ENCODE peak calls at places on chromosomes 7 and 10, in five cellular contexts. One of them, this sample, is unnamed.
A peak's percentile ranks its signal among the peaks of the same experiment; 100 is the strongest.

GRCh38 chr7:74183653-74184450 is 9.7 kb downstream of the EIF4H start:
- DNase-seq in MM.1S: no peak
- DNase-seq in heart left ventricle: no peak
- DNase-seq in brain microvascular endothelial cell: no peak
- DNase-seq in epithelial cell of esophagus: peak; percentile 41
- DNase-seq in this sample: no peak

GRCh38 chr10:19935106-19935505 is 118.9 kb downstream of the PLXDC2 start:
- DNase-seq in MM.1S: no peak
- DNase-seq in heart left ventricle: no peak
- DNase-seq in brain microvascular endothelial cell: no peak
- DNase-seq in epithelial cell of esophagus: no peak
- DNase-seq in this sample: no peak

GRCh38 chr7:132270517-132270916 is 305.8 kb downstream of the PLXNA4 start:
- DNase-seq in epithelial cell of esophagus: peak; percentile 17
- DNase-seq in MM.1S: peak; percentile 48
- DNase-seq in brain microvascular endothelial cell: peak; percentile 11
- DNase-seq in heart left ventricle: no peak
- DNase-seq in this sample: no peak

GRCh38 chr10:45001382-45002148 is 842 bp downstream of the ZNF22 start:
- DNase-seq in heart left ventricle: peak; percentile 82
- DNase-seq in brain microvascular endothelial cell: peak; percentile 68
- DNase-seq in epithelial cell of esophagus: peak; percentile 78
- DNase-seq in MM.1S: peak; percentile 75
- DNase-seq in this sample: no peak

GRCh38 chr10:77687621-77688020 is 50.0 kb upstream of the KCNMA1 start:
- DNase-seq in heart left ventricle: no peak
- DNase-seq in epithelial cell of esophagus: no peak
- DNase-seq in brain microvascular endothelial cell: no peak
- DNase-seq in MM.1S: no peak
- DNase-seq in this sample: no peak

GRCh38 chr10:15325243-15326002 is 45.7 kb downstream of the FAM171A1 start:
- DNase-seq in brain microvascular endothelial cell: peak; percentile 81
- DNase-seq in MM.1S: no peak
- DNase-seq in heart left ventricle: peak; percentile 69
- DNase-seq in epithelial cell of esophagus: peak; percentile 69
- DNase-seq in this sample: no peak

GRCh38 chr10:125159932-125160855 is at the start of gene CTBP2:
- DNase-seq in MM.1S: no peak
- DNase-seq in brain microvascular endothelial cell: no peak
- DNase-seq in heart left ventricle: peak; percentile 64
- DNase-seq in epithelial cell of esophagus: no peak
- DNase-seq in this sample: no peak

GRCh38 chr7:13336227-13336626 is 648.8 kb downstream of the ARL4A start:
- DNase-seq in heart left ventricle: no peak
- DNase-seq in brain microvascular endothelial cell: no peak
- DNase-seq in epithelial cell of esophagus: peak; percentile 67
- DNase-seq in MM.1S: no peak
- DNase-seq in this sample: peak; percentile 40

GRCh38 chr10:87706731-87707130 is 47.1 kb downstream of the PAPSS2 start:
- DNase-seq in MM.1S: no peak
- DNase-seq in brain microvascular endothelial cell: no peak
- DNase-seq in heart left ventricle: no peak
- DNase-seq in epithelial cell of esophagus: no peak
- DNase-seq in this sample: no peak

GRCh38 chr7:125061776-125062397 is 132.3 kb upstream of the POT1 start:
- DNase-seq in epithelial cell of esophagus: peak; percentile 85
- DNase-seq in heart left ventricle: no peak
- DNase-seq in brain microvascular endothelial cell: peak; percentile 79
- DNase-seq in MM.1S: no peak
- DNase-seq in this sample: no peak

GRCh38 chr10:96587255-96588059 is 645 bp upstream of the TM9SF3 start:
- DNase-seq in epithelial cell of esophagus: peak; percentile 69
- DNase-seq in heart left ventricle: peak; percentile 83
- DNase-seq in MM.1S: peak; percentile 10
- DNase-seq in brain microvascular endothelial cell: peak; percentile 68
- DNase-seq in this sample: peak; percentile 37

GRCh38 chr10:77512219-77512578 is 125.4 kb downstream of the KCNMA1 start:
- DNase-seq in heart left ventricle: no peak
- DNase-seq in epithelial cell of esophagus: no peak
- DNase-seq in brain microvascular endothelial cell: no peak
- DNase-seq in MM.1S: no peak
- DNase-seq in this sample: no peak

GRCh38 chr7:47647213-47647985 is 65.5 kb upstream of the TNS3 start:
- DNase-seq in MM.1S: peak; percentile 97
- DNase-seq in heart left ventricle: no peak
- DNase-seq in brain microvascular endothelial cell: no peak
- DNase-seq in epithelial cell of esophagus: no peak
- DNase-seq in this sample: no peak

GRCh38 chr10:3992374-3993178 is 207.6 kb upstream of the KLF6 start:
- DNase-seq in brain microvascular endothelial cell: no peak
- DNase-seq in heart left ventricle: no peak
- DNase-seq in epithelial cell of esophagus: no peak
- DNase-seq in MM.1S: no peak
- DNase-seq in this sample: no peak

GRCh38 chr7:64887756-64888508 is 15.1 kb upstream of the ZNF273 start:
- DNase-seq in MM.1S: no peak
- DNase-seq in epithelial cell of esophagus: no peak
- DNase-seq in heart left ventricle: no peak
- DNase-seq in brain microvascular endothelial cell: no peak
- DNase-seq in this sample: no peak

GRCh38 chr7:4854916-4855315 is 6.9 kb downstream of the PAPOLB start:
- DNase-seq in heart left ventricle: no peak
- DNase-seq in epithelial cell of esophagus: no peak
- DNase-seq in brain microvascular endothelial cell: no peak
- DNase-seq in MM.1S: no peak
- DNase-seq in this sample: no peak

GRCh38 chr7:100435401-100436304 is 644 bp downstream of the PPP1R35 start:
- DNase-seq in heart left ventricle: peak; percentile 47
- DNase-seq in MM.1S: peak; percentile 64
- DNase-seq in brain microvascular endothelial cell: no peak
- DNase-seq in epithelial cell of esophagus: peak; percentile 61
- DNase-seq in this sample: no peak

GRCh38 chr10:26242752-26243151 is 26.2 kb downstream of the GAD2 start:
- DNase-seq in brain microvascular endothelial cell: no peak
- DNase-seq in heart left ventricle: no peak
- DNase-seq in epithelial cell of esophagus: no peak
- DNase-seq in MM.1S: no peak
- DNase-seq in this sample: no peak

GRCh38 chr7:158676171-158676840 is 28.3 kb downstream of the NCAPG2 start:
- DNase-seq in epithelial cell of esophagus: no peak
- DNase-seq in MM.1S: no peak
- DNase-seq in heart left ventricle: no peak
- DNase-seq in brain microvascular endothelial cell: peak; percentile 39
- DNase-seq in this sample: no peak

GRCh38 chr10:35895331-35895730 is 253.2 kb upstream of the FZD8 start:
- DNase-seq in epithelial cell of esophagus: no peak
- DNase-seq in heart left ventricle: no peak
- DNase-seq in brain microvascular endothelial cell: no peak
- DNase-seq in MM.1S: no peak
- DNase-seq in this sample: no peak

GRCh38 chr10:61836888-61837747 is 64.4 kb upstream of the ARID5B start:
- DNase-seq in MM.1S: no peak
- DNase-seq in heart left ventricle: no peak
- DNase-seq in brain microvascular endothelial cell: no peak
- DNase-seq in epithelial cell of esophagus: peak; percentile 60
- DNase-seq in this sample: peak; percentile 61

GRCh38 chr10:97520978-97521761 is 22.4 kb downstream of the UBTD1 start:
- DNase-seq in heart left ventricle: no peak
- DNase-seq in MM.1S: no peak
- DNase-seq in epithelial cell of esophagus: no peak
- DNase-seq in brain microvascular endothelial cell: no peak
- DNase-seq in this sample: no peak

GRCh38 chr10:29119374-29119773 is 169.5 kb upstream of the LYZL1 start:
- DNase-seq in brain microvascular endothelial cell: no peak
- DNase-seq in heart left ventricle: peak; percentile 35
- DNase-seq in MM.1S: peak; percentile 48
- DNase-seq in epithelial cell of esophagus: no peak
- DNase-seq in this sample: no peak

GRCh38 chr7:41219276-41219675 is 483.6 kb downstream of the INHBA start:
- DNase-seq in epithelial cell of esophagus: no peak
- DNase-seq in MM.1S: no peak
- DNase-seq in brain microvascular endothelial cell: peak; percentile 7
- DNase-seq in heart left ventricle: no peak
- DNase-seq in this sample: no peak

GRCh38 chr7:21945374-21946227 is at the start of gene CDCA7L:
- DNase-seq in epithelial cell of esophagus: peak; percentile 73
- DNase-seq in heart left ventricle: peak; percentile 85
- DNase-seq in MM.1S: peak; percentile 87
- DNase-seq in brain microvascular endothelial cell: peak; percentile 54
- DNase-seq in this sample: no peak

GRCh38 chr7:117741962-117742361 is 131.3 kb downstream of the CTTNBP2 start:
- DNase-seq in heart left ventricle: no peak
- DNase-seq in epithelial cell of esophagus: peak; percentile 13
- DNase-seq in brain microvascular endothelial cell: no peak
- DNase-seq in MM.1S: no peak
- DNase-seq in this sample: no peak

GRCh38 chr7:132655071-132655761 is 78.9 kb upstream of the PLXNA4 start:
- DNase-seq in MM.1S: no peak
- DNase-seq in epithelial cell of esophagus: no peak
- DNase-seq in heart left ventricle: peak; percentile 63
- DNase-seq in brain microvascular endothelial cell: peak; percentile 52
- DNase-seq in this sample: no peak

GRCh38 chr7:117319211-117319610 is 3.6 kb downstream of the WNT2 start:
- DNase-seq in brain microvascular endothelial cell: no peak
- DNase-seq in MM.1S: no peak
- DNase-seq in heart left ventricle: no peak
- DNase-seq in epithelial cell of esophagus: no peak
- DNase-seq in this sample: peak; percentile 71

DNA sequence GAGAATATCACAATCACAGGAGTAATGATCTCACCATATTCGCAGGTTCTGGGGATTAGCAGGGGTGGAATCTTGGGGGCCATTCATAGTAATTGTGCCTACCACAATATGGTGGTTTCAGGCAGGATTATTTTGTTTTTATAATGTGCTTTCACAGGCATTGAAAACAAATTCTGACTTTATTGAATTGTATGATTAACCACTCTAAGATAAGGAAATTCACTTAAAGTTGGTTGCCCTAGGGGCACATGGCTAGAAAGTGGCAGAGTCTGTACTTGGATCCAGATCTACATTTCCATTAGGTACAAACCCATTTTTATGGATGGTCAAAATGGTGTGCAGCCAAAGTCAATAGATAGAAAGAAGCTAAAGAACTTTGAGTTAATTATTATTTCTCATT is 1.7 kb downstream of the CROT start:
- DNase-seq in brain microvascular endothelial cell: no peak
- DNase-seq in heart left ventricle: no peak
- DNase-seq in MM.1S: no peak
- DNase-seq in epithelial cell of esophagus: no peak
- DNase-seq in this sample: no peak
- H3K4me3 ChIP-seq in brain microvascular endothelial cell: no peak overlapping the region
- H3K4me3 ChIP-seq in heart left ventricle: no peak overlapping the region
- H3K4me3 ChIP-seq in MM.1S: no peak overlapping the region
- H3K4me3 ChIP-seq in epithelial cell of esophagus: peak overlapping the region; percentile 84
- H3K4me3 ChIP-seq in this sample: no peak overlapping the region

DNA sequence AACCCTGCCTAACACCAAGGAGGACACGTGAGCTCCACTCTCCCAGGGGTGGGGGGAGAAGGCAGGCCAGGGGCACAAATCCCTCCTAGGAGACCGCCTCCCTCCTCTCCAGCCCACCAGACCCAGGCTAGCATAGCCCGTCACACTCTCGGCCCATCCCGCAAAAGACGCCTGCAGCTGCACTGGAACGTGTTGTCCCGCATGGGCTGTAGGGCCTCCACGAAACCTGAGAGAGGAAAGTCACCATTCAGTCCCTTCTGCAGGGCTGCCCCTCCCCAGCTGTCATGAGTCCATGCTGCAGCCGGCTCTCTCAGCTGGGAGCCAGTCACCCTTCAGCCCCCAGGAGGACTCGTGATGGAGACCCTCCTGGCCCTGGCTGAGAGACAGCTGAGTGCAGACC is 126.2 kb downstream of the MAD1L1 start:
- DNase-seq in epithelial cell of esophagus: no peak
- DNase-seq in heart left ventricle: no peak
- DNase-seq in MM.1S: no peak
- DNase-seq in brain microvascular endothelial cell: no peak
- DNase-seq in this sample: no peak
- H3K4me3 ChIP-seq in epithelial cell of esophagus: no peak overlapping the region
- H3K4me3 ChIP-seq in heart left ventricle: no peak overlapping the region
- H3K4me3 ChIP-seq in MM.1S: no peak overlapping the region
- H3K4me3 ChIP-seq in brain microvascular endothelial cell: no peak overlapping the region
- H3K4me3 ChIP-seq in this sample: no peak overlapping the region

GRCh38 chr10:48878091-48878490 is 61.5 kb downstream of the LRRC18 start:
- DNase-seq in brain microvascular endothelial cell: no peak
- DNase-seq in epithelial cell of esophagus: no peak
- DNase-seq in MM.1S: no peak
- DNase-seq in heart left ventricle: no peak
- DNase-seq in this sample: no peak
- H3K4me3 ChIP-seq in brain microvascular endothelial cell: no peak overlapping the region
- H3K4me3 ChIP-seq in epithelial cell of esophagus: no peak overlapping the region
- H3K4me3 ChIP-seq in MM.1S: no peak overlapping the region
- H3K4me3 ChIP-seq in heart left ventricle: no peak overlapping the region
- H3K4me3 ChIP-seq in this sample: no peak overlapping the region

DNA sequence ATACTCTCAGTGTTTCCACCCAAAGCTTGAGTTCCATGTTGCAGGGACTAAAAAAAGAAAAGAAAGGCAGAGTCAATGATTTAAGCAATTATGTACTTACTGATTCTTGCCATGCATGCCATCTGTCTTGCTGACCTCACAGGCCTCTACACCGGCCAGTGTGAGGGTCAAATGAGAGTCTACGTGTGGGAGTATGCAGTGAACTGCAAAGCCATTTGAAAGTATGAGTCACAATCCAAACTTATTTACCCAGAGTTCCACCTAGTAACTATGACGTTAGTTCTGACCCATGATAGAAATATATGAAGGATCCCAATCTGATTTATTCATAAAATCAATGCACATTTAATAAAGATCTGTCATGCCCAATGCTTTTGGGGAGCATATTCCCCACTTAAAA is 26.5 kb downstream of the PDE1C start:
- DNase-seq in heart left ventricle: no peak
- DNase-seq in MM.1S: no peak
- DNase-seq in brain microvascular endothelial cell: peak; percentile 43
- DNase-seq in epithelial cell of esophagus: no peak
- DNase-seq in this sample: no peak
- H3K4me3 ChIP-seq in heart left ventricle: no peak overlapping the region
- H3K4me3 ChIP-seq in MM.1S: no peak overlapping the region
- H3K4me3 ChIP-seq in brain microvascular endothelial cell: no peak overlapping the region
- H3K4me3 ChIP-seq in epithelial cell of esophagus: no peak overlapping the region
- H3K4me3 ChIP-seq in this sample: no peak overlapping the region

DNA sequence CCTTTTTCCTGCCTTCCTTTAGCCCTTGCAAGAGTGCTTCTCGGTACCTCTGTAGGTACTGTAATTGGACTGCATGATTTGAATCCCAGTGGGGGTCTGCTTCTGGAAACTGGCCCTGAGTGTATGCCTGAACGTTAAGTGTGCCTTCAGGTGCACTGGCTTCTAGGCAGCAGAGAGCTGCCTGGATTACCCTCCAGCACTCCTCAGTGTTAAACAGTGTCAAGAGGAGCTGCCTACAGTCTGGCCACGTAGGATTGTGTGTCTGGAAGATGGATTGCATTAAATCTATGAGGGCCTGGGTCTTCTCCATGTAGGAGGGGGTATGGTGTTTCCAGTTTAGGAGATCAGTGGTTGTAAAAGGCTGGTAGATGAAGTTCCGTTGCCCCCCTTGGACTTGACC is 103.7 kb downstream of the TRIM24 start:
- DNase-seq in brain microvascular endothelial cell: no peak
- DNase-seq in heart left ventricle: no peak
- DNase-seq in MM.1S: no peak
- DNase-seq in epithelial cell of esophagus: no peak
- DNase-seq in this sample: no peak
- H3K4me3 ChIP-seq in brain microvascular endothelial cell: no peak overlapping the region
- H3K4me3 ChIP-seq in heart left ventricle: peak overlapping the region; percentile 24
- H3K4me3 ChIP-seq in MM.1S: no peak overlapping the region
- H3K4me3 ChIP-seq in epithelial cell of esophagus: no peak overlapping the region
- H3K4me3 ChIP-seq in this sample: no peak overlapping the region

This sample was measured in BJ.